ENCODE peak calls at places on chromosomes 7 and 10, in nine cellular contexts. Z is endodermal cell, V is adrenal gland, A is brain microvascular endothelial cell, O is tibial artery, F is HFF-Myc, D is cardiac fibroblast, B is mammary epithelial cell, C is heart left ventricle. W is an unnamed sample.

GRCh38 chr10:69146756-69147155 is 22.8 kb downstream of the VPS26A start:
- DNase-seq in Z (no peak), V (no peak), A (no peak), O (no peak), F (no peak), D (no peak), B (no peak), C (no peak), W (no peak)

GRCh38 chr7:68785036-68785435 is 813.2 kb upstream of the AUTS2 start:
- DNase-seq in Z (no peak), V (no peak), A (no peak), O (no peak), F (no peak), D (no peak), B (no peak), C (no peak), W (no peak)

GRCh38 chr10:58544135-58544534 is 31.5 kb downstream of the BICC1 start:
- DNase-seq in Z (no peak), V (no peak), A (no peak), O (no peak), F (no peak), D (no peak), B (no peak), C (no peak), W (peak; percentile 13)

GRCh38 chr10:30581779-30582380 is 47.7 kb downstream of the LYZL2 start:
- DNase-seq in Z (peak; percentile 70), V (peak; percentile 56), A (peak; percentile 55), O (no peak), F (peak; percentile 33), D (peak; percentile 74), B (peak; percentile 38), C (no peak), W (peak; percentile 27)

GRCh38 chr7:104627516-104627915 is 299.1 kb downstream of the LHFPL3 start:
- DNase-seq in Z (peak; percentile 80), V (peak; percentile 22), A (peak; percentile 50), O (no peak), F (no peak), D (peak; percentile 18), B (peak; percentile 12), C (no peak), W (peak; percentile 16)

GRCh38 chr7:140752533-140752932 is 56.0 kb downstream of the NDUFB2 start:
- DNase-seq in Z (no peak), V (no peak), A (no peak), O (no peak), F (no peak), D (no peak), B (no peak), C (no peak), W (no peak)

GRCh38 chr10:129459762-129460539 is 7.1 kb upstream of the MGMT start:
- DNase-seq in Z (peak; percentile 22), V (no peak), A (no peak), O (no peak), F (no peak), D (no peak), B (no peak), C (no peak), W (no peak)

GRCh38 chr7:36967387-36967786 is 243.1 kb upstream of the AOAH start:
- DNase-seq in Z (peak; percentile 89), V (peak; percentile 76), A (peak; percentile 50), O (peak; percentile 71), F (peak; percentile 29), D (peak; percentile 83), B (peak; percentile 52), C (peak; percentile 64), W (peak; percentile 72)

GRCh38 chr7:69963388-69963787 is 365.1 kb downstream of the AUTS2 start:
- DNase-seq in Z (no peak), V (no peak), A (no peak), O (no peak), F (no peak), D (no peak), B (no peak), C (no peak), W (no peak)
- H3K4me3 ChIP-seq in Z (no peak overlapping the region), V (no peak overlapping the region), A (no peak overlapping the region), O (no peak overlapping the region), F (no peak overlapping the region), D (no peak overlapping the region), B (no peak overlapping the region), C (no peak overlapping the region), W (no peak overlapping the region)

GRCh38 chr10:28737096-28737495 is 59.8 kb downstream of the BAMBI start:
- DNase-seq in Z (no peak), V (no peak), A (no peak), O (no peak), F (no peak), D (no peak), B (no peak), C (no peak), W (no peak)

GRCh38 chr10:28733647-28734046 is 56.3 kb downstream of the BAMBI start:
- DNase-seq in Z (no peak), V (no peak), A (no peak), O (no peak), F (no peak), D (no peak), B (no peak), C (no peak), W (no peak)

GRCh38 chr10:28734940-28735759 is 57.8 kb downstream of the BAMBI start:
- DNase-seq in Z (peak; percentile 56), V (peak; percentile 41), A (peak; percentile 93), O (no peak), F (peak; percentile 86), D (peak; percentile 88), B (peak; percentile 83), C (peak; percentile 33), W (peak; percentile 86)

GRCh38 chr10:28733245-28733644 is 55.9 kb downstream of the BAMBI start:
- DNase-seq in Z (no peak), V (no peak), A (no peak), O (no peak), F (no peak), D (no peak), B (no peak), C (no peak), W (no peak)

DNA sequence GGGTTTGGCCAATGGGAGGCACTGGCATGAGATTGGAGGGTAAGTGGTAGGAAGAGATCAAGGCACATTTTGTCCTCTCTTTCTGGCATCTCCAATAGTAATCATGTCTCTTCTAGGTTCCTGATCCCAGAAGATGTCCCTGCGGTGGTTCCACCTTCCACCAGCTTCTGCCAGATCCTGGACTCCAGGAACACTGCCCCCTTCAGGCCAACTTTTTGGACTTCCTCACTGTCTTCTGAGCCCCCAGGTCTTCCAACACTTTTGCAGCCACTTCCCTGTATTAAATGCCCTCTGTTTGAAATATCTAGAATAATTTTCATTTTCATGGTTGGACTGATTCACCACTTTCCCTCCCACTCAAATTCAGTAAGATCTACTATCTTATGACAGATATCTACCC is 60.9 kb downstream of the BAMBI start:
- DNase-seq in Z (peak; percentile 77), V (peak; percentile 40), A (no peak), O (no peak), F (no peak), D (no peak), B (no peak), C (no peak), W (no peak)
- TF ChIP-seq CTCF in Z (peak; percentile 70), V (no peak), A (peak; percentile 39), O (no peak), F (peak; percentile 23), D (peak; percentile 8), B (no peak), C (no peak), W (no peak)

GRCh38 chr7:151245360-151246160 is 2.9 kb downstream of the SMARCD3 start:
- DNase-seq in Z (peak; percentile 86), V (peak; percentile 45), A (no peak), O (no peak), F (no peak), D (peak; percentile 33), B (no peak), C (no peak), W (no peak)

GRCh38 chr7:151243045-151243349 is 5.5 kb downstream of the SMARCD3 start:
- DNase-seq in Z (no peak), V (no peak), A (no peak), O (no peak), F (no peak), D (no peak), B (no peak), C (no peak), W (no peak)

GRCh38 chr7:151244871-151245346 is 3.6 kb downstream of the SMARCD3 start:
- DNase-seq in Z (peak; percentile 77), V (peak; percentile 29), A (no peak), O (no peak), F (no peak), D (no peak), B (no peak), C (no peak), W (no peak)

GRCh38 chr7:151243411-151244155 is 4.9 kb downstream of the SMARCD3 start:
- DNase-seq in Z (peak; percentile 55), V (peak; percentile 38), A (no peak), O (no peak), F (no peak), D (no peak), B (no peak), C (no peak), W (no peak)

DNA sequence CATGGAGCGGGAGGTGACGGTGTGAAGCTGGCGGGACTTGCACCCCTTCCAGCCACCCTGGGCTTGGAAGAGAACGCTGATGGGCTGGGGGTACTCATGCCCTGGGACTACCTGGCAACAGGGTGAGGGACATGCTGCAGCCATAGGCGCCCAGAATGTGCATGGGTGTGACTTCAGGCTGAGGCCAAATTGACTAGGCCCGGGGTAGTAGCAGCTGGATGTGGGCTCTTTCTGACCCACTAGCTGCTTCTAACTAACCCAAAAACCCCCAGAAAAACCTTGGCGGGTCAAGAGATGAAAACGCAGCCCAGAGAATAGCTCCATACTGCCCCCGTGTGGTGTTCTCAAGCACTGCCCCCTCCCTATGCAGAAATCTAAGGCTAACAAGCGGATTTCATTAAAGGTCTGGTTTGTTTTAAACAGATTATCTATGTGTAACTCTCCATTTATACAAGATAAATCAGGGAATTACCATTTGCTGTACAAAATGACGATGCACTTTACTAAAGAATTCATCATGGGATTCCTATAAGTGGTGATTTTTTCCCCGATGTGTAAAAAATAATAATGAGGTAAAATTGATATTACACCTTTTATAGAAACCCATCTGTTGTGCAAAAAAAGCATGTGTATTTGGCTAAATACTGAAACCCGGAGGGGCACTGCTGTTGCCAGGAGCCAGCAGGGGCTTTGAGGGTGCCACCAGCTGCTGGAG is 4.2 kb downstream of the SMARCD3 start:
- DNase-seq in Z (peak; percentile 87), V (peak; percentile 72), A (peak; percentile 52), O (no peak), F (no peak), D (peak; percentile 58), B (peak; percentile 19), C (no peak), W (peak; percentile 28)
- H3K4me3 ChIP-seq in Z (no peak overlapping the region), V (no peak overlapping the region), A (no peak overlapping the region), O (no peak overlapping the region), F (no peak overlapping the region), D (no peak overlapping the region), B (no peak overlapping the region), C (no peak overlapping the region), W (no peak overlapping the region)

DNA sequence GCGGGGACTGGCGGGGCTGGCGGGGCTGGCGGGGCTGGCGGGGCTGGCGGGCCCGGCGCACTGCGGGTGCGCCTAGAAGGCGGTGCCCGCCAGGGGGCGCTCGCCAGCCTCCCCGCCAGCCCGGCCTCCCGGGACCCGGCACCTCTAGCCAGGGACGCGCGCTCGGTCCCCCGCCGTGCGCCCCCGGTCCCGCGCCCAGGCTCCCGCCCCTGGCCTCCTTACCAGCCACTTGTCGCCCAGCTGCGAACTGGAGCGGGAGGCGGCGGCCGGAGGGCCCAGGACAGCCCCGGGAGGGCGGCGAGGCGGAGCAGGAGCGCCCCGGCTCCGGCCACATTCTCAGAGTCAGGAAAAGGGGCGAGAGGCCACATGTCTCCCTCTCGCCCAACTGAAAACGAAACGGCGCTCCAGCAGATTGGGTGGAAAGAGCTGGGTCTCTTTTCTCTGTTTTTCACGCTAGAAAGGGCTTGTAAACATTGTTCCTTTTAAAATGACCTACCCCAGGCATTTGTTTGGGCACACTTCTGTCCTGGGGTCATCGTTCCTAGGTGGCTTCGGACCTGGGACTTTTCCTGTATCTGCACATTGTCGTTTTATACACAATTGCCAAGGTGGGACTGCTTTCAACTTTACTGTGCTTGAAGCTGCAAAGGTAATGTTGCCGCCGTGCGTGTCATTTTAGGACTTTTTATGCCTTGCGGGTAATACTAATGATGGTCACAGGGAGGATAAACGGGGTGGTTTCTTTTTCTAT is 378 bp upstream of the PRKCQ start:
- DNase-seq in Z (peak; percentile 92), V (peak; percentile 70), A (peak; percentile 8), O (no peak), F (no peak), D (peak; percentile 72), B (peak; percentile 59), C (peak; percentile 51), W (no peak)
- TF ChIP-seq CTCF in Z (peak; percentile 79), V (no peak), A (peak; percentile 42), O (peak; percentile 15), F (peak; percentile 9), D (peak; percentile 10), B (peak; percentile 48), C (peak; percentile 43), W (peak; percentile 16)